ENCODE peak calls at places on chromosomes 13 and 19, in four cellular contexts. F is PC-9; C is CD4-positive, CD25-positive, alpha-beta regulatory T cell; A is MM.1S. H is an unnamed sample.

GRCh38 chr19:798415-799075 is 1.3 kb downstream of the PTBP1 start:
- DNase-seq in F (no peak), C (no peak), A (no peak), H (no peak)

GRCh38 chr19:23116802-23117571 is at the start of gene ZNF730:
- DNase-seq in F (no peak), C (peak; percentile 30), A (peak; percentile 42), H (no peak)

GRCh38 chr19:11539495-11540365 is 1.1 kb downstream of the CNN1 start:
- DNase-seq in C (no peak), F (no peak), A (no peak), H (no peak)

GRCh38 chr19:31023038-31023437 is 326.2 kb downstream of the TSHZ3 start:
- DNase-seq in F (no peak), A (no peak), C (no peak), H (no peak)

GRCh38 chr19:33469171-33470039 is 52.2 kb downstream of the PEPD start:
- DNase-seq in C (no peak), F (no peak), A (no peak), H (no peak)

GRCh38 chr13:77981191-77981925 is 62.7 kb upstream of the EDNRB start:
- DNase-seq in F (no peak), C (no peak), A (no peak), H (no peak)

GRCh38 chr19:34232566-34233481 is 21.5 kb upstream of the GARRE1 start:
- DNase-seq in F (peak; percentile 87), A (no peak), C (peak; percentile 69), H (peak; percentile 77)

GRCh38 chr19:5148794-5149190 is 179.9 kb downstream of the KDM4B start:
- DNase-seq in C (no peak), F (no peak), A (no peak), H (no peak)

GRCh38 chr13:79385694-79386093 is 20.4 kb downstream of the RBM26 start:
- DNase-seq in C (peak; percentile 38), A (peak; percentile 80), F (no peak), H (no peak)

GRCh38 chr13:95603887-95604533 is 40.5 kb downstream of the DZIP1 start:
- DNase-seq in F (peak; percentile 87), A (no peak), C (no peak), H (no peak)

GRCh38 chr13:103883698-103884097 is 817.5 kb upstream of the SLC10A2 start:
- DNase-seq in C (no peak), F (no peak), A (no peak), H (peak; percentile 69)

GRCh38 chr13:81148822-81149221 is 807.9 kb upstream of the SPRY2 start:
- DNase-seq in F (no peak), A (no peak), C (no peak), H (no peak)

GRCh38 chr13:32824061-32824460 is 192.2 kb upstream of the KL start:
- DNase-seq in A (no peak), C (no peak), F (no peak), H (no peak)

GRCh38 chr13:43572601-43573360 is 214.0 kb downstream of the ENOX1 start:
- DNase-seq in F (peak; percentile 43), A (no peak), C (no peak), H (peak; percentile 33)

GRCh38 chr13:94431987-94432386 is 47.5 kb downstream of the DCT start:
- DNase-seq in A (peak; percentile 28), F (no peak), C (peak; percentile 51), H (no peak)

GRCh38 chr19:16897572-16898056 is 8.8 kb downstream of the F2RL3 start:
- DNase-seq in C (peak; percentile 24), F (no peak), A (no peak), H (peak; percentile 77)

GRCh38 chr13:100633461-100633860 is 41.1 kb downstream of the TMTC4 start:
- DNase-seq in A (no peak), F (no peak), C (no peak), H (peak; percentile 84)

GRCh38 chr19:43570174-43570791 is 5.0 kb downstream of the XRCC1 start:
- DNase-seq in C (no peak), F (peak; percentile 63), A (no peak), H (no peak)

GRCh38 chr13:40116008-40116407 is 460.5 kb downstream of the COG6 start:
- DNase-seq in F (peak; percentile 60), C (peak; percentile 93), A (no peak), H (peak; percentile 74)

GRCh38 chr19:7579182-7579581 is 16.5 kb upstream of the CAMSAP3 start:
- DNase-seq in F (no peak), C (no peak), A (no peak), H (no peak)

GRCh38 chr13:45361596-45362206 is 20.7 kb upstream of the TPT1 start:
- DNase-seq in C (no peak), A (no peak), F (peak; percentile 85), H (no peak)

GRCh38 chr19:10104665-10105221 is 1.4 kb upstream of the PPAN start:
- DNase-seq in F (no peak), A (no peak), C (peak; percentile 96), H (no peak)

GRCh38 chr13:89221557-89222158 is 1550.5 kb downstream of the SLITRK5 start:
- DNase-seq in F (no peak), C (no peak), A (no peak), H (no peak)

GRCh38 chr13:110629735-110630134 is 14.4 kb downstream of the NAXD start:
- DNase-seq in F (no peak), C (peak; percentile 40), A (no peak), H (no peak)

GRCh38 chr13:61508936-61509335 is 93.3 kb upstream of the PCDH20 start:
- DNase-seq in A (no peak), F (no peak), C (no peak), H (no peak)

GRCh38 chr19:19445911-19446361 is 40.5 kb downstream of the GATAD2A start:
- DNase-seq in C (peak; percentile 64), F (no peak), A (no peak), H (no peak)

GRCh38 chr19:15195987-15196682 is 4.7 kb downstream of the NOTCH3 start:
- DNase-seq in C (no peak), A (no peak), F (peak; percentile 92), H (no peak)

GRCh38 chr19:4375164-4375619 is 25.2 kb downstream of the SH3GL1 start:
- DNase-seq in F (peak; percentile 92), A (no peak), C (no peak), H (no peak)

GRCh38 chr19:54201980-54202379 is 1.3 kb downstream of the RPS9 start:
- DNase-seq in A (no peak), C (no peak), F (no peak), H (no peak)
- H3K4me1 ChIP-seq in A (peaks cover 28% of the 10 kb centered on the region), C (peaks cover 59% of the 10 kb centered on the region), F (peaks cover 40% of the 10 kb centered on the region), H (peaks cover 31% of the 10 kb centered on the region)

GRCh38 chr19:50796634-50797428 is 6.6 kb downstream of the ACP4 start:
- DNase-seq in C (no peak), A (no peak), F (no peak), H (no peak)
- H3K36me3 ChIP-seq in C (peaks cover 27% of the 10 kb centered on the region), A (peaks cover 5% of the 10 kb centered on the region), F (peaks cover 32% of the 10 kb centered on the region), H (peaks cover 67% of the 10 kb centered on the region)

GRCh38 chr19:40612831-40613668 is 11.9 kb downstream of the LTBP4 start:
- DNase-seq in F (peak; percentile 56), A (peak; percentile 64), C (peak; percentile 70), H (peak; percentile 82)
- H3K4me1 ChIP-seq in F (peaks cover 21% of the 10 kb centered on the region), A (peaks cover 7% of the 10 kb centered on the region), C (peaks cover 50% of the 10 kb centered on the region), H (peaks cover 27% of the 10 kb centered on the region)

GRCh38 chr19:1989513-1990229 is 25.8 kb downstream of the BTBD2 start:
- DNase-seq in A (no peak), C (no peak), F (no peak), H (no peak)
- H3K36me3 ChIP-seq in A (peaks cover 5% of the 10 kb centered on the region), C (peaks cover 52% of the 10 kb centered on the region), F (no peaks in the 10 kb centered on the region), H (peaks cover 65% of the 10 kb centered on the region)

GRCh38 chr13:28864544-28864943 is 44.4 kb downstream of the MTUS2 start:
- DNase-seq in C (no peak), A (no peak), F (no peak), H (no peak)

GRCh38 chr13:28865312-28865711 is 45.2 kb downstream of the MTUS2 start:
- DNase-seq in C (no peak), A (no peak), F (no peak), H (no peak)

GRCh38 chr13:28867564-28867963 is 47.4 kb downstream of the MTUS2 start:
- DNase-seq in F (no peak), A (no peak), C (no peak), H (no peak)

GRCh38 chr13:28865951-28866350 is 45.8 kb downstream of the MTUS2 start:
- DNase-seq in F (no peak), A (no peak), C (no peak), H (no peak)

GRCh38 chr13:28866932-28867331 is 46.8 kb downstream of the MTUS2 start:
- DNase-seq in A (no peak), C (no peak), F (no peak), H (no peak)
- H3K4me1 ChIP-seq in A (no peaks in the 10 kb centered on the region), C (no peaks in the 10 kb centered on the region), F (no peaks in the 10 kb centered on the region), H (no peaks in the 10 kb centered on the region)

DNA sequence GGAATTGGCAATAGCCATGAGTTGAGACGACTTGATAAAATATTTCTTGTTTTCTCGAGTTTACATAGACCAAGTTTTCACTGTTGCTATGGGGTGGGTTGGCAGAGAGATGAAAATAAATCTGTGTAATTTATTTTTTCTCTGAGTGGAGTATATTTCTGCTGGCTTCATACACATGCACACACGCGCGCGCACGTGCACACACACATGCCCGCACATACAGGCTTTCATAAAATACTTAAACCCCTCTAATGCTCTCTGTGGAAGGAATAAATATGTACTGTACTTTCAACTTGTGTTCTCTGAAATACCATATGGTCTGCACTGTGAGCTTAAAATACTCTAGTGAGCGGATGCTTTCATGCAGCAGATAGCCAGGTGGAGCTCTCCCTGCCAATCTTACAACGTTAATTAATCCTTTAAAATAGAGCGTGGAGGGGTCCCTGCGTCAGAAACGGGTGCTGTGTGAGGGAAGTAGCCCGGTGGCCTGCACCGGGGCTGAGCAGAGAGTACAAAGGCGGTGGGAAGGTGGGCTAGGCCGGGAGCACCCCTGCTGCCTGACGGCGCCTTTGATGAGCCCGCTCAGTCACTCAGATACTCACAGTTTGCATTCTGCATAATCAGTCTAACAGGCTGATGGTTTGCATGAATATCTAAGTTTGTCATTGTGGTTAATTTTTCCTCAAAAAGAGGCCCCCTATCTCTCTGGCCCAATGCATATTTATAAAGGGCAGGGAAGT is 44.1 kb downstream of the CCNE1 start:
- DNase-seq in A (no peak), F (no peak), C (no peak), H (no peak)
- H3K36me3 ChIP-seq in A (no peaks in the 10 kb centered on the region), F (no peaks in the 10 kb centered on the region), C (no peaks in the 10 kb centered on the region), H (no peaks in the 10 kb centered on the region)

GRCh38 chr19:49475995-49476880 is 2.2 kb downstream of the FLT3LG start:
- DNase-seq in F (no peak), A (no peak), C (peak; percentile 81), H (no peak)

GRCh38 chr19:49473868-49474544 is at the start of gene FLT3LG:
- DNase-seq in F (peak; percentile 60), C (peak; percentile 100), A (peak; percentile 92), H (peak; percentile 79)

GRCh38 chr19:49475191-49475932 is 1.3 kb downstream of the FLT3LG start:
- DNase-seq in A (no peak), F (no peak), C (peak; percentile 40), H (no peak)

GRCh38 chr19:49472936-49473335 is 1.1 kb upstream of the FLT3LG start:
- DNase-seq in F (no peak), C (no peak), A (no peak), H (no peak)

DNA sequence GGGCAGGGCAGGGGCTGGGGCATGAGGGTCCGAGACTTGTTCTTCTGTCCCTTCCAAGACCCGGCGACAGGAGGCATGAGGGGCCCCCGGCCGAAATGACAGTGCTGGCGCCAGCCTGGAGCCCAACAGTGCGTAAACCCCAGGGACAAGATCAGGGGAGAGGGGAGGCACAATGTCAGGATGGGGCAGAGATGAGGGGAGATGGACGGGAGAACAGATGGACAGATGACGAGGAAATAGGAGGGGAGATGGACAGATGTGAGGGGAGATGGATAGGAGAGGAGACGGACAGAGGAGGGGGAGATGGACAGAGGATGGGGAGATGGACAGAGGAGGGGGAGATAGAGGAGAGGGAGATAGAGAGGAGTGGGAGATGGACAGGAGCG is 523 bp downstream of the FLT3LG start:
- DNase-seq in A (no peak), C (no peak), F (no peak), H (no peak)
- H3K4me1 ChIP-seq in A (peaks cover 7% of the 10 kb centered on the region), C (peaks cover 76% of the 10 kb centered on the region), F (peaks cover 3% of the 10 kb centered on the region), H (peaks cover 4% of the 10 kb centered on the region)

H was measured in SJSA1.